ENCODE peak calls at places on chromosomes 7 and 10, in ten cellular contexts. J, S, H, Z, W, U, T, F, X and K are unnamed samples.

GRCh38 chr7:25860206-25860881 is 291.7 kb upstream of the NFE2L3 start:
- DNase-seq in H (no peak), J (no peak), X (no peak), U (no peak), T (no peak), Z (peak; percentile 72), F (no peak), S (no peak), W (no peak), K (no peak)

GRCh38 chr7:83751217-83751616 is 102.3 kb upstream of the SEMA3E start:
- DNase-seq in Z (no peak), J (no peak), S (no peak), X (no peak), H (no peak), W (no peak), F (no peak), T (no peak), U (no peak), K (no peak)

GRCh38 chr10:110850990-110851389 is 20.7 kb upstream of the PDCD4 start:
- DNase-seq in H (no peak), W (no peak), S (no peak), X (no peak), J (no peak), F (no peak), T (no peak), Z (no peak), U (no peak), K (no peak)

GRCh38 chr7:131027287-131027773 is 293.3 kb upstream of the KLF14 start:
- DNase-seq in W (peak; percentile 44), T (no peak), F (no peak), U (no peak), Z (no peak), X (no peak), H (peak; percentile 50), J (no peak), S (peak; percentile 50), K (no peak)

GRCh38 chr7:36070230-36070629 is 82.8 kb upstream of the EEPD1 start:
- DNase-seq in W (no peak), H (no peak), F (no peak), T (no peak), J (no peak), X (no peak), Z (no peak), S (no peak), U (no peak), K (no peak)

GRCh38 chr7:5517057-5517456 is 93.4 kb upstream of the TNRC18 start:
- DNase-seq in F (no peak), W (no peak), X (no peak), U (no peak), S (no peak), Z (no peak), H (no peak), J (no peak), T (no peak), K (no peak)

GRCh38 chr10:16856567-16856966 is 39.3 kb upstream of the RSU1 start:
- DNase-seq in F (no peak), H (no peak), W (no peak), T (no peak), U (no peak), Z (peak; percentile 51), S (no peak), X (no peak), J (no peak), K (no peak)

GRCh38 chr10:9535744-9536143 is 1481.3 kb downstream of the GATA3 start:
- DNase-seq in T (no peak), X (no peak), Z (no peak), W (no peak), S (no peak), U (no peak), H (no peak), F (no peak), J (no peak), K (no peak)

GRCh38 chr7:311131-311680 is 21.2 kb downstream of the FOXL3 start:
- DNase-seq in X (no peak), F (no peak), J (no peak), S (no peak), H (no peak), W (no peak), U (no peak), T (peak; percentile 55), Z (no peak), K (no peak)

DNA sequence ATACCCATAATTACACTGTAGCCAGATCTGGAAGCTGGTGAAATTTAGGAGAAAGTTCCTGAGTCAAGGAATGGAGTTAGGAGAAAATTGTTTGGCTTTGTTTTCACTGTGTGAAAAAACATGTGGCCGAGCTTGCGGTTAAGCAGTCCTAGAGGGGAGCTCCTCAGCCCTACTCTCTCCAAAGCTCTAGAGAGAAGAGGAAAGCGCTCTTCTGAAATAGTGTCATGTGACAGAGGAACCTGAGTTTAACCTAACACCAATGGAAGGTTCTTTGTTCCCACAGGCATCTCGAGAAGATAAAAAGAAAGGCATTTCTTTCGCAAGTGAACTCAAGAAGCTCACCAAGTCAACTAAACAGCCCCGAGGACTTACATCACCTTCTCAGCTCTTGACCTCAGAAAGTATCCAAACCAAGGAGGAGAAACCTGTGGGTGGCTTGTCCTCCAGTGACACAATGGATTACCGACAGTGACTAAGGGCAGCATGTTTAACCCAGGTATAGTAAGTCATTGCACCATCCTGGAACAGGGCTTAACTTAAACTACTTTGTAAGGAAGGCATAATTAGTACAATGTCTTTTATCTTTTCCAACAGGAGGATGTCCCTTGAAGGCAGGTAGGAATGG is 38.0 kb downstream of the NOC3L start:
- DNase-seq in X (no peak), F (no peak), T (no peak), U (no peak), S (no peak), Z (no peak), H (no peak), J (no peak), W (no peak), K (no peak)
- H3K36me3 ChIP-seq in X (peaks cover 29% of the 10 kb centered on the region), F (peaks cover 5% of the 10 kb centered on the region), T (no peaks in the 10 kb centered on the region), U (peaks cover under 1% of the 10 kb centered on the region), S (no peaks in the 10 kb centered on the region), Z (no peaks in the 10 kb centered on the region), H (peaks cover 63% of the 10 kb centered on the region), J (peaks cover 4% of the 10 kb centered on the region), W (peaks cover 29% of the 10 kb centered on the region), K (peaks cover 51% of the 10 kb centered on the region)

GRCh38 chr10:131690805-131691239 is 210.0 kb upstream of the PPP2R2D start:
- DNase-seq in U (no peak), W (no peak), J (no peak), Z (no peak), T (peak; percentile 59), H (no peak), X (no peak), F (no peak), S (no peak), K (no peak)

GRCh38 chr10:131689486-131689885 is 211.3 kb upstream of the PPP2R2D start:
- DNase-seq in S (no peak), U (no peak), X (no peak), F (no peak), T (peak; percentile 65), H (no peak), J (no peak), W (no peak), Z (no peak), K (no peak)

GRCh38 chr10:131688304-131688703 is 212.5 kb upstream of the PPP2R2D start:
- DNase-seq in J (no peak), Z (no peak), H (no peak), U (no peak), W (no peak), T (no peak), S (no peak), F (no peak), X (no peak), K (no peak)

GRCh38 chr10:131689954-131690669 is 210.7 kb upstream of the PPP2R2D start:
- DNase-seq in W (no peak), X (no peak), T (peak; percentile 38), J (no peak), H (no peak), U (no peak), S (no peak), F (no peak), Z (no peak), K (no peak)

GRCh38 chr10:131689016-131689415 is 211.8 kb upstream of the PPP2R2D start:
- DNase-seq in T (peak; percentile 33), W (no peak), F (peak; percentile 14), X (no peak), J (no peak), Z (peak; percentile 67), H (no peak), S (no peak), U (no peak), K (no peak)
- H3K36me3 ChIP-seq in T (no peaks in the 10 kb centered on the region), W (no peaks in the 10 kb centered on the region), F (no peaks in the 10 kb centered on the region), X (no peaks in the 10 kb centered on the region), J (no peaks in the 10 kb centered on the region), Z (no peaks in the 10 kb centered on the region), H (no peaks in the 10 kb centered on the region), S (no peaks in the 10 kb centered on the region), U (no peaks in the 10 kb centered on the region), K (no peaks in the 10 kb centered on the region)

GRCh38 chr10:992523-993340 is 4.5 kb downstream of the GTPBP4 start:
- DNase-seq in Z (no peak), H (no peak), F (no peak), X (no peak), J (no peak), W (no peak), T (no peak), S (no peak), U (no peak), K (no peak)

GRCh38 chr10:997266-998022 is 9.2 kb downstream of the GTPBP4 start:
- DNase-seq in W (no peak), S (no peak), X (no peak), Z (no peak), T (no peak), J (no peak), H (no peak), U (no peak), F (no peak), K (no peak)

GRCh38 chr10:996031-996430 is 7.8 kb downstream of the GTPBP4 start:
- DNase-seq in Z (no peak), W (no peak), S (no peak), J (no peak), U (no peak), T (no peak), F (no peak), X (no peak), H (no peak), K (no peak)

GRCh38 chr10:995559-995926 is 7.3 kb downstream of the GTPBP4 start:
- DNase-seq in S (no peak), Z (no peak), U (no peak), X (no peak), H (no peak), F (no peak), J (no peak), T (no peak), W (no peak), K (no peak)

GRCh38 chr10:994836-995558 is 6.8 kb downstream of the GTPBP4 start:
- DNase-seq in U (no peak), Z (no peak), F (no peak), T (no peak), X (no peak), S (no peak), J (no peak), W (no peak), H (no peak), K (no peak)
- H3K36me3 ChIP-seq in U (peaks cover 39% of the 10 kb centered on the region), Z (peaks cover 78% of the 10 kb centered on the region), F (peaks cover 55% of the 10 kb centered on the region), T (peaks cover 9% of the 10 kb centered on the region), X (peaks cover 83% of the 10 kb centered on the region), S (peaks cover 4% of the 10 kb centered on the region), J (peaks cover 22% of the 10 kb centered on the region), W (peaks cover 69% of the 10 kb centered on the region), H (peaks cover 77% of the 10 kb centered on the region), K (peaks cover 72% of the 10 kb centered on the region)

DNA sequence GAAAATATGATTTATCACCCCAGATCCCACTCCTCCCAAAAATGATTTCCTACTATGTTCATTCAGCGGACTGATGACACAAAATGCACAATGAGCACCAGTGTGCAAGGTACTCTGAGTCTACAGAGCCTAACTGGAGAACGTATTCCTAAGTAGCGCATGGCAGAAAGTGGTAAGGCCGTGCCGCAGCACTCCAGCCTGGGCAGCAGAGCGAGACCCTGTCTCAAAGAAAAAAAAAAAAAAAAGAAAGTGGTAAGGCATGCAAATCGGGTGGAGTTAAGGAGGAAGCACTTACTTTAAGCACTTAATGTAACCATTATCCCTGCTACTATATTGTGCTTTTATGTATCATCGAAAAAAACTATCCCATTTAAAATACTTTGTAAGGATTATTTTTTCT is 25.5 kb downstream of the CYP51A1 start:
- DNase-seq in X (no peak), T (no peak), U (no peak), J (no peak), W (no peak), H (no peak), Z (no peak), S (no peak), F (no peak), K (no peak)
- H3K36me3 ChIP-seq in X (peaks cover 93% of the 10 kb centered on the region), T (no peaks in the 10 kb centered on the region), U (peaks cover 18% of the 10 kb centered on the region), J (no peaks in the 10 kb centered on the region), W (peaks cover 51% of the 10 kb centered on the region), H (peaks cover 69% of the 10 kb centered on the region), Z (peaks cover 3% of the 10 kb centered on the region), S (peaks cover 6% of the 10 kb centered on the region), F (peaks cover 39% of the 10 kb centered on the region), K (peaks cover 78% of the 10 kb centered on the region)